ENCODE peak calls at places on chromosome 5, in four cellular contexts. E, D, O and I are unnamed samples.

GRCh38 chr5:150224483-150225027 is 34.7 kb downstream of the SLC6A7 start:
- DNase-seq in E (no peak), D (no peak), O (no peak), I (no peak)

GRCh38 chr5:152532714-152533113 is 127.6 kb upstream of the NMUR2 start:
- DNase-seq in D (no peak), O (no peak), E (peak; percentile 23), I (no peak)

GRCh38 chr5:104241051-104241450 is 678.5 kb upstream of the NUDT12 start:
- DNase-seq in E (peak; percentile 1), D (no peak), O (no peak), I (no peak)

GRCh38 chr5:1962619-1963355 is 80.1 kb upstream of the IRX4 start:
- DNase-seq in O (no peak), D (no peak), E (no peak), I (no peak)

GRCh38 chr5:132138260-132138659 is 64.7 kb downstream of the CSF2 start:
- DNase-seq in E (no peak), D (no peak), O (no peak), I (no peak)

GRCh38 chr5:98470747-98471146 is 302.7 kb upstream of the RGMB start:
- DNase-seq in D (no peak), E (no peak), O (no peak), I (no peak)

GRCh38 chr5:125412051-125412560 is 665.7 kb upstream of the ZNF608 start:
- DNase-seq in E (no peak), O (no peak), D (no peak), I (peak; percentile 13)

GRCh38 chr5:83665631-83666030 is 55.0 kb downstream of the HAPLN1 start:
- DNase-seq in O (no peak), D (no peak), E (no peak), I (no peak)

GRCh38 chr5:59066367-59067163 is 483.7 kb downstream of the RAB3C start:
- DNase-seq in O (no peak), D (no peak), E (peak; percentile 28), I (no peak)

GRCh38 chr5:86880785-86881492 is 263.2 kb downstream of the COX7C start:
- DNase-seq in E (peak; percentile 59), O (no peak), D (no peak), I (no peak)

GRCh38 chr5:5063533-5063953 is 76.6 kb upstream of the ADAMTS16 start:
- DNase-seq in E (no peak), O (no peak), D (no peak), I (no peak)

GRCh38 chr5:66538531-66538930 is 57.7 kb upstream of the MAST4 start:
- DNase-seq in D (no peak), O (no peak), E (no peak), I (no peak)

GRCh38 chr5:143721960-143722359 is 90.0 kb upstream of the HMHB1 start:
- DNase-seq in O (no peak), D (no peak), E (no peak), I (no peak)

GRCh38 chr5:180860273-180860886 is 696 bp downstream of the ZFP62 start:
- DNase-seq in D (no peak), E (no peak), O (peak; percentile 12), I (no peak)

GRCh38 chr5:132639706-132640130 is 18.3 kb upstream of the IL13 start:
- DNase-seq in E (no peak), D (no peak), O (no peak), I (no peak)

GRCh38 chr5:127706691-127707090 is 3.5 kb downstream of the CCDC192 start:
- DNase-seq in E (no peak), O (no peak), D (no peak), I (no peak)

GRCh38 chr5:6188344-6188743 is 190.0 kb downstream of the MED10 start:
- DNase-seq in O (no peak), D (no peak), E (no peak), I (no peak)

GRCh38 chr5:150496534-150496933 is 11.4 kb upstream of the NDST1 start:
- DNase-seq in D (no peak), E (no peak), O (no peak), I (no peak)

GRCh38 chr5:140483055-140483454 is 64.4 kb upstream of the EIF4EBP3 start:
- DNase-seq in D (no peak), E (no peak), O (no peak), I (no peak)

GRCh38 chr5:117955831-117956230 is 1032.5 kb downstream of the DTWD2 start:
- DNase-seq in O (no peak), E (no peak), D (no peak), I (no peak)

GRCh38 chr5:34037829-34038228 is 5.2 kb downstream of the C1QTNF3 start:
- DNase-seq in E (no peak), O (no peak), D (no peak), I (no peak)

GRCh38 chr5:107370569-107370968 is 300.2 kb downstream of the EFNA5 start:
- DNase-seq in E (no peak), D (no peak), O (no peak), I (no peak)

GRCh38 chr5:30765227-30765626 is 428.3 kb upstream of the CDH6 start:
- DNase-seq in E (no peak), D (no peak), O (no peak), I (no peak)

GRCh38 chr5:169795311-169795710 is 158.2 kb downstream of the DOCK2 start:
- DNase-seq in E (no peak), D (no peak), O (no peak), I (peak; percentile 23)

GRCh38 chr5:132886064-132886823 is 12.8 kb downstream of the LEAP2 start:
- DNase-seq in O (no peak), D (no peak), E (no peak), I (no peak)

GRCh38 chr5:41542183-41542582 is 31.8 kb upstream of the PLCXD3 start:
- DNase-seq in O (no peak), E (no peak), D (no peak), I (no peak)

GRCh38 chr5:81898403-81898802 is 73.4 kb upstream of the ATG10 start:
- DNase-seq in O (no peak), D (no peak), E (no peak), I (no peak)

GRCh38 chr5:150448353-150448752 is 1.2 kb downstream of the RPS14 start:
- DNase-seq in E (no peak), D (no peak), O (no peak), I (no peak)

GRCh38 chr5:23014251-23014650 is 161.1 kb upstream of the CDH12 start:
- DNase-seq in O (no peak), E (no peak), D (no peak), I (no peak)

GRCh38 chr5:31678180-31678579 is 39.2 kb downstream of the PDZD2 start:
- DNase-seq in D (peak; percentile 76), O (no peak), E (no peak), I (no peak)

GRCh38 chr5:60026174-60026573 is 132.6 kb upstream of the PDE4D start:
- DNase-seq in O (no peak), E (peak; percentile 4), D (no peak), I (no peak)